ENCODE peak calls at places on chromosomes 16 and 17, in seven cellular contexts. One of them, this sample, is unnamed.

GRCh38 chr17:4199818-4200402 is 56.9 kb downstream of the CYB5D2 start:
- DNase-seq in SJSA1: peak; percentile 33
- DNase-seq in prostate gland: no peak
- DNase-seq in HL-60: peak; percentile 3
- DNase-seq in A549: peak; percentile 81
- DNase-seq in Peyer's patch: no peak
- DNase-seq in RWPE1: peak; percentile 42
- DNase-seq in this sample: no peak

GRCh38 chr16:19808061-19808621 is 76.5 kb downstream of the GPRC5B start:
- DNase-seq in SJSA1: no peak
- DNase-seq in Peyer's patch: no peak
- DNase-seq in prostate gland: no peak
- DNase-seq in A549: peak; percentile 24
- DNase-seq in HL-60: no peak
- DNase-seq in RWPE1: no peak
- DNase-seq in this sample: no peak

GRCh38 chr17:77470800-77471733 is 330.3 kb downstream of the SEC14L1 start:
- DNase-seq in prostate gland: no peak
- DNase-seq in RWPE1: no peak
- DNase-seq in Peyer's patch: no peak
- DNase-seq in SJSA1: peak; percentile 74
- DNase-seq in A549: peak; percentile 53
- DNase-seq in HL-60: no peak
- DNase-seq in this sample: no peak

GRCh38 chr16:82027629-82028035 is 7.4 kb upstream of the HSD17B2 start:
- DNase-seq in HL-60: no peak
- DNase-seq in SJSA1: no peak
- DNase-seq in RWPE1: no peak
- DNase-seq in prostate gland: no peak
- DNase-seq in A549: no peak
- DNase-seq in Peyer's patch: no peak
- DNase-seq in this sample: no peak

GRCh38 chr16:47371615-47372014 is 89.2 kb downstream of the ITFG1 start:
- DNase-seq in RWPE1: no peak
- DNase-seq in prostate gland: no peak
- DNase-seq in HL-60: no peak
- DNase-seq in Peyer's patch: no peak
- DNase-seq in A549: no peak
- DNase-seq in SJSA1: no peak
- DNase-seq in this sample: no peak

GRCh38 chr17:40548982-40549680 is 16.1 kb downstream of the CCR7 start:
- DNase-seq in prostate gland: no peak
- DNase-seq in SJSA1: no peak
- DNase-seq in RWPE1: no peak
- DNase-seq in HL-60: no peak
- DNase-seq in Peyer's patch: peak; percentile 15
- DNase-seq in A549: peak; percentile 82
- DNase-seq in this sample: peak; percentile 40

GRCh38 chr17:19412984-19413383 is 2.0 kb downstream of the RNF112 start:
- DNase-seq in SJSA1: no peak
- DNase-seq in RWPE1: no peak
- DNase-seq in Peyer's patch: no peak
- DNase-seq in HL-60: no peak
- DNase-seq in prostate gland: no peak
- DNase-seq in A549: no peak
- DNase-seq in this sample: no peak

GRCh38 chr16:27751676-27752075 is 201.7 kb downstream of the KATNIP start:
- DNase-seq in HL-60: no peak
- DNase-seq in A549: no peak
- DNase-seq in prostate gland: no peak
- DNase-seq in SJSA1: no peak
- DNase-seq in RWPE1: no peak
- DNase-seq in Peyer's patch: no peak
- DNase-seq in this sample: no peak

GRCh38 chr16:85607331-85607765 is 5.8 kb upstream of the GSE1 start:
- DNase-seq in SJSA1: no peak
- DNase-seq in A549: no peak
- DNase-seq in prostate gland: no peak
- DNase-seq in RWPE1: no peak
- DNase-seq in HL-60: no peak
- DNase-seq in Peyer's patch: peak; percentile 35
- DNase-seq in this sample: peak; percentile 55

GRCh38 chr16:52265446-52265861 is 281.5 kb downstream of the TOX3 start:
- DNase-seq in HL-60: no peak
- DNase-seq in Peyer's patch: no peak
- DNase-seq in RWPE1: no peak
- DNase-seq in A549: no peak
- DNase-seq in prostate gland: no peak
- DNase-seq in SJSA1: no peak
- DNase-seq in this sample: no peak

GRCh38 chr16:81189100-81189664 is 49.3 kb upstream of the BCO1 start:
- DNase-seq in A549: no peak
- DNase-seq in RWPE1: no peak
- DNase-seq in HL-60: no peak
- DNase-seq in Peyer's patch: peak; percentile 19
- DNase-seq in prostate gland: no peak
- DNase-seq in SJSA1: no peak
- DNase-seq in this sample: peak; percentile 50

GRCh38 chr16:10862432-10862831 is 14.6 kb upstream of the CIITA start:
- DNase-seq in SJSA1: no peak
- DNase-seq in prostate gland: no peak
- DNase-seq in HL-60: peak; percentile 75
- DNase-seq in A549: no peak
- DNase-seq in RWPE1: peak; percentile 75
- DNase-seq in Peyer's patch: no peak
- DNase-seq in this sample: no peak

GRCh38 chr16:17311333-17312099 is 159.2 kb downstream of the XYLT1 start:
- DNase-seq in prostate gland: no peak
- DNase-seq in A549: no peak
- DNase-seq in RWPE1: no peak
- DNase-seq in HL-60: no peak
- DNase-seq in SJSA1: no peak
- DNase-seq in Peyer's patch: no peak
- DNase-seq in this sample: no peak

GRCh38 chr17:50879086-50879485 is 12.9 kb upstream of the TOB1 start:
- DNase-seq in prostate gland: no peak
- DNase-seq in Peyer's patch: no peak
- DNase-seq in A549: no peak
- DNase-seq in HL-60: no peak
- DNase-seq in RWPE1: no peak
- DNase-seq in SJSA1: no peak
- DNase-seq in this sample: no peak

GRCh38 chr16:61681673-61682072 is 354.6 kb downstream of the CDH8 start:
- DNase-seq in HL-60: no peak
- DNase-seq in prostate gland: no peak
- DNase-seq in Peyer's patch: no peak
- DNase-seq in RWPE1: no peak
- DNase-seq in A549: no peak
- DNase-seq in SJSA1: no peak
- DNase-seq in this sample: no peak
- H3K27ac ChIP-seq in HL-60: no peak overlapping the region
- H3K27ac ChIP-seq in prostate gland: no peak overlapping the region
- H3K27ac ChIP-seq in Peyer's patch: no peak overlapping the region
- H3K27ac ChIP-seq in RWPE1: no peak overlapping the region
- H3K27ac ChIP-seq in A549: no peak overlapping the region
- H3K27ac ChIP-seq in SJSA1: no peak overlapping the region
- H3K27ac ChIP-seq in this sample: no peak overlapping the region

DNA sequence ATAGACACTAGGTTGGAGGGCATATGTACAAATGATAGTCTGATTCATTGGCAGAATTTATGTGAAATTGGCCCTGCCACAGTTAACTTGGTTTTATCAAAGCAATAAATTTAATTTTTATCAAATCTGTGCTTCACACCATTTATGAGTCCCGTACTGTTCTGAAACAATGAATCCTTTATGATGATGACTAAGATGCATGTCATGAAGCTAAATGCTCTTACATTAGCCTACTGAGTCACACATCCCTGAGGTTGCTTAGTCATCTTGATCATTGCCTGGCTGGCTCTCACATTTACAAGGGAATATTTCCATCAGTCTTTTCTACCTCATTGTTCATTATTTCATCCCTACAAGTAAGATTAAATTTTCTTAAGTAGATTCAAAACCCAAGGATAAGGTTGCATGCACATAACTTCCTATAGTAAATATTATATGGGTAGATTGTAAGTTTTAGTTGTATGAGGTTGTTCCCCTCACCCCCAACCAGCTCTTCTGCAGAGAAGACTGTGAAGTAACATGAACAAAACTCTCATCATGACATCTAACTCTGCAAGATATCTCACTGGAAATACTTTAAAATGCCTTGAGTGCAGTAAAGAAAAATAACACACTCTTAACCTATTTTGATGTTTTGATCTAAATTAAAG is 170.7 kb downstream of the CYB561 start:
- DNase-seq in SJSA1: peak; percentile 86
- DNase-seq in Peyer's patch: no peak
- DNase-seq in RWPE1: peak; percentile 90
- DNase-seq in A549: peak; percentile 82
- DNase-seq in prostate gland: no peak
- DNase-seq in HL-60: peak; percentile 31
- DNase-seq in this sample: no peak
- H3K27ac ChIP-seq in SJSA1: peak overlapping the region; percentile 61
- H3K27ac ChIP-seq in Peyer's patch: no peak overlapping the region
- H3K27ac ChIP-seq in RWPE1: no peak overlapping the region
- H3K27ac ChIP-seq in A549: peak overlapping the region; percentile 69
- H3K27ac ChIP-seq in prostate gland: no peak overlapping the region
- H3K27ac ChIP-seq in HL-60: no peak overlapping the region
- H3K27ac ChIP-seq in this sample: no peak overlapping the region

GRCh38 chr16:53498984-53499383 is 4.0 kb downstream of the AKTIP start:
- DNase-seq in Peyer's patch: no peak
- DNase-seq in SJSA1: no peak
- DNase-seq in A549: no peak
- DNase-seq in RWPE1: no peak
- DNase-seq in prostate gland: no peak
- DNase-seq in HL-60: no peak
- DNase-seq in this sample: no peak

GRCh38 chr16:53504161-53504663 is 1.2 kb upstream of the AKTIP start:
- DNase-seq in RWPE1: no peak
- DNase-seq in SJSA1: peak; percentile 43
- DNase-seq in HL-60: no peak
- DNase-seq in A549: no peak
- DNase-seq in prostate gland: peak; percentile 33
- DNase-seq in Peyer's patch: peak; percentile 43
- DNase-seq in this sample: peak; percentile 43

GRCh38 chr16:53503270-53503911 is 382 bp upstream of the AKTIP start:
- DNase-seq in SJSA1: peak; percentile 100
- DNase-seq in HL-60: peak; percentile 100
- DNase-seq in Peyer's patch: peak; percentile 99
- DNase-seq in A549: peak; percentile 95
- DNase-seq in RWPE1: peak; percentile 100
- DNase-seq in prostate gland: peak; percentile 100
- DNase-seq in this sample: peak; percentile 100

GRCh38 chr16:53502331-53503269 is at the start of gene AKTIP:
- DNase-seq in Peyer's patch: peak; percentile 44
- DNase-seq in SJSA1: no peak
- DNase-seq in HL-60: peak; percentile 28
- DNase-seq in RWPE1: peak; percentile 37
- DNase-seq in prostate gland: peak; percentile 76
- DNase-seq in A549: no peak
- DNase-seq in this sample: peak; percentile 62

GRCh38 chr16:53501216-53501859 is 1.7 kb downstream of the AKTIP start:
- DNase-seq in RWPE1: no peak
- DNase-seq in HL-60: no peak
- DNase-seq in prostate gland: no peak
- DNase-seq in A549: no peak
- DNase-seq in Peyer's patch: no peak
- DNase-seq in SJSA1: no peak
- DNase-seq in this sample: no peak
- H3K27ac ChIP-seq in RWPE1: no peak overlapping the region
- H3K27ac ChIP-seq in HL-60: peak overlapping the region; percentile 5
- H3K27ac ChIP-seq in prostate gland: no peak overlapping the region
- H3K27ac ChIP-seq in A549: no peak overlapping the region
- H3K27ac ChIP-seq in Peyer's patch: no peak overlapping the region
- H3K27ac ChIP-seq in SJSA1: no peak overlapping the region
- H3K27ac ChIP-seq in this sample: no peak overlapping the region

DNA sequence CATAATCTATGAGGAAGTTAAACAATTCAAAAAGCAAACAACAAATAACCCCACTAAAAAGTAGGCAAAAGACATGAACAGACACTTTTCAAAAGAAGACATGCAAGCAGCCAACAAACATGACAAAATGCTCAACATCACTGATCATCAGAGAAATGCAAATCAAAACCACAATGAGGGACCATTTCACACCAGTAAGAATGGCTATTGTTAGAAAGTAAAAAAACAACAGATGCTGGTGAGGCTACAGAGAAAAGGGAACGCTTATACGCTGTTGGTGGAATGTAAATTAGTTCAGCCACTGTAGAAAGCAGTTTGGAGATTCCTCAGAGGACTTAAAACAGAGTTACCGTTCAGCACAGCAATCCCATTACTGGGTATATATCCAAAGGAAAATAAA is 24.4 kb downstream of the TNFRSF13B start:
- DNase-seq in Peyer's patch: no peak
- DNase-seq in prostate gland: no peak
- DNase-seq in A549: no peak
- DNase-seq in HL-60: no peak
- DNase-seq in RWPE1: no peak
- DNase-seq in SJSA1: no peak
- DNase-seq in this sample: no peak
- H3K27ac ChIP-seq in Peyer's patch: peak overlapping the region; percentile 32
- H3K27ac ChIP-seq in prostate gland: no peak overlapping the region
- H3K27ac ChIP-seq in A549: no peak overlapping the region
- H3K27ac ChIP-seq in HL-60: no peak overlapping the region
- H3K27ac ChIP-seq in RWPE1: no peak overlapping the region
- H3K27ac ChIP-seq in SJSA1: no peak overlapping the region
- H3K27ac ChIP-seq in this sample: no peak overlapping the region

DNA sequence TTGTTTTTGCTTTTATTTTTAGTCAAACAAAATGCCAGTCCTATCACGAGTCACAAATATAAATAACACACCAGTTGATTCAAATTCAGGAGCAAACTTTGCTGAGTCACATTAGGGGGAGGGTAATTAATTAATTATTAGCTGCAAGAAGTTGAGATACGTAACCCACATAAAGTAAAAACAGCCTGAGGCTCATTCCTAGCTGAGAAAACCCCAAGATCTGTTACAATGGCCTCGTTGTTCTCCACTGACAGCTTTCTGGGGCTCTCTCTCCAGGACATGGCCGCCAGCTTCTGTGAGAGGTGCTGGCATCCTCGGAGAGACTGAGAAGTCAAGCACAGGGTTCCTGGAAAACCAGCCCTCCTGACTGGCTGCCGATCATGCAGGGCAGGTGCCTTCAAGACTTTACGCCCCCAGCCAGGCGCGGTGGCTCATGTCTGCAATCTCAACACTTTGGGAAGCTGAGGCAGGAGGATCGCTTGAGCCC is 11.1 kb downstream of the RAB40B start:
- DNase-seq in RWPE1: no peak
- DNase-seq in SJSA1: no peak
- DNase-seq in HL-60: no peak
- DNase-seq in prostate gland: peak; percentile 79
- DNase-seq in Peyer's patch: no peak
- DNase-seq in A549: peak; percentile 83
- DNase-seq in this sample: no peak
- H3K27ac ChIP-seq in RWPE1: peak overlapping the region; percentile 13
- H3K27ac ChIP-seq in SJSA1: no peak overlapping the region
- H3K27ac ChIP-seq in HL-60: no peak overlapping the region
- H3K27ac ChIP-seq in prostate gland: peak overlapping the region; percentile 64
- H3K27ac ChIP-seq in Peyer's patch: no peak overlapping the region
- H3K27ac ChIP-seq in A549: peak overlapping the region; percentile 87
- H3K27ac ChIP-seq in this sample: no peak overlapping the region